ENCODE peak calls at places on chromosomes 6 and 20, in eight cellular contexts. T is BJ, F is A549, Z is AG10803, B is psoas muscle, R is cardiac fibroblast, V is dorsolateral prefrontal cortex, I is lower lobe of right lung. M is an unnamed sample.

GRCh38 chr6:83114164-83114563 is 46.7 kb downstream of the DOP1A start:
- DNase-seq in B (no peak), F (no peak), Z (no peak), I (no peak), V (no peak), R (peak), T (no peak), M (no peak)

GRCh38 chr20:43341541-43341940 is 116.2 kb upstream of the SRSF6 start:
- DNase-seq in V (no peak), R (no peak), B (no peak), T (no peak), F (no peak), Z (no peak), I (no peak), M (no peak)

GRCh38 chr6:113380591-113380990 is 476.6 kb upstream of the MARCKS start:
- DNase-seq in T (no peak), R (no peak), Z (no peak), F (no peak), I (no peak), V (no peak), B (no peak), M (no peak)

GRCh38 chr20:63560333-63560805 is 6.4 kb downstream of the FNDC11 start:
- DNase-seq in Z (no peak), T (no peak), I (no peak), B (no peak), F (no peak), V (no peak), R (no peak), M (no peak)

GRCh38 chr6:14231071-14231483 is 113.5 kb downstream of the CD83 start:
- DNase-seq in T (no peak), B (no peak), R (no peak), V (no peak), F (no peak), Z (no peak), I (peak), M (peak)

GRCh38 chr6:43491750-43492661 is 14.6 kb downstream of the TJAP1 start:
- DNase-seq in R (peak), F (no peak), V (peak), I (peak), T (no peak), Z (peak), B (peak), M (no peak)

GRCh38 chr6:4405609-4406212 is 270.3 kb upstream of the ECI2 start:
- DNase-seq in R (no peak), F (no peak), T (no peak), V (no peak), B (no peak), Z (no peak), I (no peak), M (no peak)

GRCh38 chr6:87095056-87095527 is at the start of gene CGA:
- DNase-seq in B (no peak), I (no peak), Z (no peak), R (no peak), T (no peak), F (no peak), V (no peak), M (no peak)

GRCh38 chr20:50142812-50143211 is 10.7 kb downstream of the PEDS1 start:
- DNase-seq in F (no peak), Z (no peak), T (no peak), R (no peak), V (no peak), B (no peak), I (no peak), M (no peak)

GRCh38 chr20:22312744-22313346 is 271.5 kb downstream of the FOXA2 start:
- DNase-seq in F (peak), Z (peak), I (no peak), T (no peak), R (peak), B (no peak), V (no peak), M (peak)

GRCh38 chr20:1324598-1325172 is 4.3 kb downstream of the SDCBP2 start:
- DNase-seq in Z (peak), V (no peak), I (no peak), B (no peak), F (peak), R (peak), T (no peak), M (no peak)

GRCh38 chr20:63432577-63433061 is 39.8 kb downstream of the KCNQ2 start:
- DNase-seq in Z (no peak), F (peak), V (no peak), T (no peak), R (no peak), B (no peak), I (no peak), M (no peak)

GRCh38 chr6:111804627-111805235 is 68.5 kb downstream of the FYN start:
- DNase-seq in B (no peak), Z (peak), F (no peak), T (no peak), I (no peak), V (no peak), R (peak), M (no peak)

GRCh38 chr6:168124921-168125320 is 45.9 kb upstream of the FRMD1 start:
- DNase-seq in Z (no peak), I (no peak), R (no peak), F (no peak), B (no peak), T (no peak), V (no peak), M (no peak)

GRCh38 chr20:43766395-43766794 is 39.6 kb upstream of the GTSF1L start:
- DNase-seq in F (no peak), B (no peak), V (peak), T (no peak), Z (no peak), R (no peak), I (no peak), M (no peak)

GRCh38 chr6:160462551-160463109 is 114.5 kb downstream of the SLC22A3 start:
- DNase-seq in Z (peak), B (no peak), V (no peak), I (no peak), T (peak), F (no peak), R (peak), M (peak)

GRCh38 chr6:150241751-150242150 is 98.9 kb downstream of the PPP1R14C start:
- DNase-seq in R (no peak), Z (no peak), V (no peak), F (no peak), I (no peak), B (no peak), T (no peak), M (no peak)

GRCh38 chr6:64727075-64727474 is 980.0 kb downstream of the EYS start:
- DNase-seq in V (no peak), I (no peak), F (no peak), R (no peak), B (no peak), T (no peak), Z (no peak), M (no peak)

GRCh38 chr20:21302645-21303060 is 478 bp upstream of the XRN2 start:
- DNase-seq in V (no peak), I (no peak), B (no peak), T (no peak), Z (no peak), F (no peak), R (no peak), M (no peak)

GRCh38 chr6:74578339-74578738 is 627.5 kb downstream of the COL12A1 start:
- DNase-seq in R (peak), Z (peak), F (peak), B (no peak), I (no peak), T (peak), V (no peak), M (peak)

GRCh38 chr20:45235995-45236394 is 14.8 kb downstream of the SEMG2 start:
- DNase-seq in B (no peak), I (peak), V (no peak), T (no peak), Z (no peak), F (no peak), R (no peak), M (no peak)

GRCh38 chr6:88920777-88921728 is 42.4 kb downstream of the RNGTT start:
- DNase-seq in V (no peak), Z (peak), R (peak), B (no peak), T (no peak), F (no peak), I (no peak), M (no peak)

GRCh38 chr6:76435174-76435573 is 362.7 kb upstream of the IMPG1 start:
- DNase-seq in F (no peak), B (no peak), V (no peak), I (no peak), Z (no peak), T (no peak), R (peak), M (no peak)

GRCh38 chr6:36441307-36441894 is 1.3 kb downstream of the PXT1 start:
- DNase-seq in T (peak), R (peak), V (peak), I (peak), Z (peak), B (peak), F (peak), M (peak)
- H3K4me3 ChIP-seq in T (no peak), R (no peak), V (peak), I (no peak), Z (no peak), B (peak), F (no peak), M (no peak)

DNA sequence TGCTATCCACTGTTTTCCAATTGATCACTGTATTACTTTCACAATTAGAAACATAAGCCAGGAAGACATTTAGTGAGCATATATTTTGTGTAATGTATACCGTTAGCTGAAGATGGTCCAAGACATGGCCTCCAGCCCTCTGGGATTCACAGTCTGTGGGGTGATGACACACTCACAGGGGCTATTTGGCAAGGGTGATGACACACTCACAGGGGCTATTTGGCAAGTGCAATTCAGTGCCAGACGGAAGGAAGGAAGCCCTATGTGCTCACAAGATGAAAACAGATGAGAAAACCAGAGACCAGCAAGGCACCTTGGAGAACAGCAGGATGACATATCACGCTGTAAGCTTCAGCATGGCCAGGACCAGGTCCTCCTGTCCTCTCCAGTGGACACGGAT is 183.7 kb downstream of the MBOAT1 start:
- DNase-seq in F (no peak), R (no peak), V (no peak), Z (no peak), T (no peak), I (no peak), B (no peak), M (no peak)
- TF ChIP-seq CTCF in F (no peak), R (no peak), V (no peak), Z (no peak), T (no peak), I (no peak), B (no peak), M (no peak)

DNA sequence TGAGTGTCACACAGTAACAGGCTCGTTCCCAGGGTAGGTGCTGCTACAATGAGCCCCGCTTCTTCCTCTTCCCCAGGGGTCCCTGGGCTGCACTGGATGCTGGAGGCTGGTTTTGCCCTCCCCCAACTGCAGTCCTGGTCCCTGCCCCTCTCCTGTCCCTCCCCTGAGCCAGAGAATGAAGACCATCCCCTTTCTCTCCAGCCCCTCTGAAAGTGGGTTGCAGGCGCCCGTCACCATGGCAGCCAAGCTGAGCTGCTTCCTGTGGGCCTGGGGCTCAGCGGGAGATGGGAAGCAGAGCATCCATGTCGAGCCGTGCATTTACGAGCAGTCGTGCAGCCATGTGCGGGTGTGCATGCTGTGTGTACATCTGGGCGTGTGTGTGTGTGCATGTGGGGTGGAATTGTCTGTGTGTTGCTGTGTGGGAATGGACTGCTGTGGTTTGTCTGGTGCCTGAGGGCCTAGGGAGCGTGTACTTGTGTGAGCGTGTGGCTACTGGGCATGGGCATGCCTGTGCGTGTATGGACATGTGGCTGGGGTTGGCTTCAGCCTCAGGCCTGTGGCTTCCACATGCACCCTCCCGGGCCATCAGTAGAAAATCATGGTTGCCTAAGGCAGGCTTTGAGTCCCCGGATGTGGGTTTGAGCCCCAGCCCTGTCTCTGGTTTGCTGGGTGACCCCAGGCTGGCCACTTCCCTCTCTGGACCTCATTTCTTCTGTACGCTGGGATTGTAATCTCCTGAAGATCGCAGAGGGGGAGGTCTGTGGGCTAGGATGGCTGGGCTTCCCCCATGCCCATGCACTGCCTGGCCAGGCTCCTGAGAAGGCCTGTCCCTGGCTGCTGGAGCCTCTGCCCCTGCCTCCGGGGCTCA is 48.8 kb downstream of the SRC start:
- DNase-seq in R (no peak), I (peak), B (peak), F (no peak), Z (peak), T (no peak), V (no peak), M (no peak)
- H3K4me3 ChIP-seq in R (no peak), I (no peak), B (no peak), F (no peak), Z (no peak), T (no peak), V (no peak), M (no peak)

GRCh38 chr20:38159949-38160756 is 4.9 kb downstream of the TGM2 start:
- DNase-seq in Z (no peak), T (no peak), B (no peak), F (no peak), R (no peak), I (no peak), V (no peak), M (no peak)
- TF ChIP-seq CTCF in Z (no peak), T (no peak), B (no peak), F (no peak), R (no peak), I (no peak), V (no peak), M (no peak)

DNA sequence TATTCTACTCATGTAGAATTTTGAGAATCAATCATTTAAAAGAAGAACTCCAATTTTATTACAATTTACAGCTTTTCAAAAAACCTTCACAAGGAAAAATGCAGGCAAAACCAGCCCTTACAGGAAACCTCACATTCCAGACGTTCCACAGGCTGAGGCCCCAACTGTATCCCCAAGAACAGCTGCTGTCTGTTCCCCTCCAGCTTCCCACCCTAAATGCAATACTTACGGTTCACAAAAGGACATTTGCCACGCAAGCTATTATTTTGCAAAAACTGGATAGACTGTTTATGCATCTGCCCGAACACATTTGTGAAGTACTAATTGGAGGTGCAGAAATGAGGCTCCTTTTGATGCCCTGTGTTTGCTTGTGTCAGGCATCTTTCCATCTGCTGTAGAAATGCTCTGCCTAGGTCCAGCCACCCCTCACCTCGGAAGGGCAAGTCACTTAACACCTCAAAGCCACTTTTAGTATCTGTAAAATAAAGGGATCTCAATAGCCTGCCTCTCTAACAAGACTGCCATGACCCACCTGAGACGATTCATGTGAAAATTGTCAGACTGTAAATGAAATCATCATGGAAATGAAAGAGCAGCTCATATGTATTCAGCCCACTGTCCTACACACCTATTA is 26.5 kb downstream of the PDE10A start:
- DNase-seq in R (peak), I (no peak), F (no peak), Z (peak), B (no peak), T (no peak), V (no peak), M (no peak)
- H3K4me3 ChIP-seq in R (no peak), I (no peak), F (no peak), Z (no peak), B (no peak), T (no peak), V (no peak), M (no peak)

GRCh38 chr20:23326774-23327173 is 23.8 kb upstream of the NXT1 start:
- DNase-seq in B (no peak), T (no peak), I (no peak), R (no peak), V (no peak), Z (no peak), F (no peak), M (no peak)

GRCh38 chr20:23327617-23328333 is 22.8 kb upstream of the NXT1 start:
- DNase-seq in B (no peak), T (no peak), I (no peak), Z (no peak), F (no peak), R (no peak), V (no peak), M (no peak)

GRCh38 chr20:23320317-23320716 is 30.3 kb upstream of the NXT1 start:
- DNase-seq in V (no peak), F (peak), I (no peak), B (no peak), Z (peak), R (peak), T (no peak), M (no peak)

GRCh38 chr20:23325107-23325506 is 25.5 kb upstream of the NXT1 start:
- DNase-seq in B (no peak), V (no peak), I (no peak), F (no peak), R (no peak), T (no peak), Z (no peak), M (no peak)
- TF ChIP-seq CTCF in B (no peak), V (no peak), I (no peak), F (no peak), R (no peak), T (no peak), Z (no peak), M (no peak)

DNA sequence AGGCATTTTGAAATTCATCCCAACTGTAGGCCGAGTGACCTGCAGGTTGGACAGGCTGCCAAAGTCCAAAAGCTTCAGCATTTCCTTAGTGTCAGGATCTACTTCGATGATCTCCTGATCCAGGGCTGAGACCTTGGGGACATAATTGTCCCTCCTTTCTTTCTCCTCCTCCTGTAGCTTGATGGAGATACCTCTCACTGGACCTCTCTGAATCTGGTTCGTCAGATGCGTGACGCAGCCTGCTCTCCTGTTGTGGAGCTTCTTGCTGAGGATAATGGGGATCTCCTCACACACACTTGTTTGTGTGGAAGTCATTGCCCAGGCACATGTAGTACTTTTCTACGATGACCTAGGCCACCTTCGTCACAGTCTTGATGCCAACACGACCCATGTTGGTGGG is 1.5 kb upstream of the MAS1L start:
- DNase-seq in T (no peak), I (no peak), F (no peak), V (no peak), Z (no peak), B (no peak), R (no peak), M (no peak)
- H3K4me3 ChIP-seq in T (no peak), I (no peak), F (no peak), V (no peak), Z (no peak), B (no peak), R (no peak), M (no peak)

GRCh38 chr6:2765896-2766766 is 938 bp downstream of the WRNIP1 start:
- DNase-seq in V (no peak), R (peak), T (no peak), F (peak), Z (peak), I (peak), B (peak), M (no peak)

GRCh38 chr6:2766767-2767314 is 1.6 kb downstream of the WRNIP1 start:
- DNase-seq in I (no peak), T (no peak), V (no peak), R (no peak), B (no peak), F (no peak), Z (peak), M (no peak)

GRCh38 chr6:2763876-2764540 is 1.2 kb upstream of the WRNIP1 start:
- DNase-seq in V (no peak), Z (no peak), T (no peak), R (no peak), I (peak), B (no peak), F (peak), M (no peak)

GRCh38 chr6:2764610-2765165 is 505 bp upstream of the WRNIP1 start:
- DNase-seq in R (peak), Z (peak), B (peak), I (peak), V (peak), T (no peak), F (peak), M (peak)

GRCh38 chr6:2765166-2765895 is at the start of gene WRNIP1:
- DNase-seq in V (peak), Z (peak), B (peak), I (peak), F (peak), R (peak), T (peak), M (peak)
- TF ChIP-seq CTCF in V (peak), Z (peak), B (peak), I (peak), F (peak), R (no peak), T (no peak), M (peak)